ENCODE peak calls at places on chromosomes 6 and 20, in six cellular contexts. One of them, this sample, is unnamed.

GRCh38 chr6:167047554-167047953 is 48.4 kb downstream of the CEP43 start:
- DNase-seq in GM04503: no peak
- DNase-seq in astrocyte of the spinal cord: no peak
- DNase-seq in HFF-Myc: no peak
- DNase-seq in activated CD4-positive, alpha-beta T cell treated with anti-CD3 and anti-CD28 coated beads, Interleukin-2, amount 50 U/mL, for 1 hour: peak; percentile 39
- DNase-seq in NCI-H1436: no peak
- DNase-seq in this sample: no peak

GRCh38 chr6:152552616-152553209 is 84.4 kb downstream of the SYNE1 start:
- DNase-seq in GM04503: no peak
- DNase-seq in astrocyte of the spinal cord: peak; percentile 73
- DNase-seq in HFF-Myc: peak; percentile 42
- DNase-seq in activated CD4-positive, alpha-beta T cell treated with anti-CD3 and anti-CD28 coated beads, Interleukin-2, amount 50 U/mL, for 1 hour: no peak
- DNase-seq in NCI-H1436: peak; percentile 50
- DNase-seq in this sample: peak; percentile 82

GRCh38 chr20:53157443-53158408 is 185.6 kb downstream of the TSHZ2 start:
- DNase-seq in GM04503: no peak
- DNase-seq in astrocyte of the spinal cord: peak; percentile 31
- DNase-seq in HFF-Myc: no peak
- DNase-seq in activated CD4-positive, alpha-beta T cell treated with anti-CD3 and anti-CD28 coated beads, Interleukin-2, amount 50 U/mL, for 1 hour: peak; percentile 28
- DNase-seq in NCI-H1436: no peak
- DNase-seq in this sample: peak; percentile 39

GRCh38 chr6:118708736-118709135 is 57.3 kb upstream of the CEP85L start:
- DNase-seq in GM04503: peak; percentile 62
- DNase-seq in astrocyte of the spinal cord: no peak
- DNase-seq in HFF-Myc: no peak
- DNase-seq in activated CD4-positive, alpha-beta T cell treated with anti-CD3 and anti-CD28 coated beads, Interleukin-2, amount 50 U/mL, for 1 hour: no peak
- DNase-seq in NCI-H1436: no peak
- DNase-seq in this sample: no peak

GRCh38 chr6:156695747-156696146 is 81.4 kb upstream of the ARID1B start:
- DNase-seq in GM04503: no peak
- DNase-seq in astrocyte of the spinal cord: no peak
- DNase-seq in HFF-Myc: no peak
- DNase-seq in activated CD4-positive, alpha-beta T cell treated with anti-CD3 and anti-CD28 coated beads, Interleukin-2, amount 50 U/mL, for 1 hour: no peak
- DNase-seq in NCI-H1436: no peak
- DNase-seq in this sample: no peak

GRCh38 chr6:2733736-2734480 is 16.8 kb downstream of the MYLK4 start:
- DNase-seq in GM04503: no peak
- DNase-seq in astrocyte of the spinal cord: no peak
- DNase-seq in HFF-Myc: no peak
- DNase-seq in activated CD4-positive, alpha-beta T cell treated with anti-CD3 and anti-CD28 coated beads, Interleukin-2, amount 50 U/mL, for 1 hour: no peak
- DNase-seq in NCI-H1436: no peak
- DNase-seq in this sample: no peak

GRCh38 chr20:58816957-58817651 is 33.6 kb downstream of the GNAS-AS1 start:
- DNase-seq in GM04503: no peak
- DNase-seq in astrocyte of the spinal cord: no peak
- DNase-seq in HFF-Myc: no peak
- DNase-seq in activated CD4-positive, alpha-beta T cell treated with anti-CD3 and anti-CD28 coated beads, Interleukin-2, amount 50 U/mL, for 1 hour: no peak
- DNase-seq in NCI-H1436: no peak
- DNase-seq in this sample: no peak

GRCh38 chr6:142155895-142156757 is 9.1 kb downstream of the VTA1 start:
- DNase-seq in GM04503: no peak
- DNase-seq in astrocyte of the spinal cord: peak; percentile 47
- DNase-seq in HFF-Myc: no peak
- DNase-seq in activated CD4-positive, alpha-beta T cell treated with anti-CD3 and anti-CD28 coated beads, Interleukin-2, amount 50 U/mL, for 1 hour: no peak
- DNase-seq in NCI-H1436: peak; percentile 13
- DNase-seq in this sample: peak; percentile 40

This sample was measured in astrocyte of the hippocampus.